ENCODE peak calls at places on chromosomes 2 and 18, in seven cellular contexts. H, X, M, V, G, T and P are unnamed samples.

GRCh38 chr2:169141713-169142352 is 72.5 kb downstream of the DHRS9 start:
- DNase-seq in H (peak; percentile 60), X (peak; percentile 78), M (peak; percentile 68), V (peak; percentile 53), G (no peak), T (no peak), P (no peak)

GRCh38 chr18:37254256-37254880 is 311.2 kb downstream of the CELF4 start:
- DNase-seq in H (peak; percentile 38), X (no peak), M (no peak), V (no peak), G (no peak), T (peak; percentile 70), P (no peak)

GRCh38 chr2:120669121-120669952 is 66.3 kb upstream of the GLI2 start:
- DNase-seq in H (peak; percentile 52), X (peak; percentile 61), M (no peak), V (peak; percentile 60), G (peak; percentile 60), T (no peak), P (no peak)

GRCh38 chr2:54052825-54053718 is 62.3 kb upstream of the ACYP2 start:
- DNase-seq in H (no peak), X (no peak), M (no peak), V (no peak), G (no peak), T (no peak), P (peak; percentile 30)

GRCh38 chr2:108971661-108972566 is 17.1 kb downstream of the EDAR start:
- DNase-seq in H (no peak), X (no peak), M (peak; percentile 82), V (no peak), G (peak; percentile 56), T (no peak), P (no peak)

GRCh38 chr18:5543036-5543671 is 643 bp downstream of the EPB41L3 start:
- DNase-seq in H (no peak), X (no peak), M (no peak), V (no peak), G (no peak), T (peak; percentile 66), P (no peak)

GRCh38 chr2:18118703-18119102 is 240.2 kb downstream of the KCNS3 start:
- DNase-seq in H (no peak), X (no peak), M (no peak), V (peak; percentile 36), G (no peak), T (no peak), P (no peak)

GRCh38 chr2:71700041-71700879 is 246.9 kb downstream of the DYSF start:
- DNase-seq in H (no peak), X (no peak), M (no peak), V (no peak), G (no peak), T (peak; percentile 41), P (no peak)

GRCh38 chr18:79439201-79440023 is 43.7 kb downstream of the NFATC1 start:
- DNase-seq in H (no peak), X (no peak), M (no peak), V (peak; percentile 6), G (no peak), T (no peak), P (no peak)

GRCh38 chr18:55633032-55633431 is 45.0 kb upstream of the TCF4 start:
- DNase-seq in H (no peak), X (no peak), M (no peak), V (no peak), G (no peak), T (no peak), P (no peak)

GRCh38 chr18:67428805-67429204 is 87.7 kb downstream of the DSEL start:
- DNase-seq in H (no peak), X (no peak), M (no peak), V (peak; percentile 82), G (no peak), T (no peak), P (no peak)

GRCh38 chr18:3440340-3440739 is 9.6 kb upstream of the TGIF1 start:
- DNase-seq in H (no peak), X (no peak), M (no peak), V (no peak), G (no peak), T (no peak), P (no peak)

GRCh38 chr18:70335892-70336726 is 47.3 kb downstream of the SOCS6 start:
- DNase-seq in H (no peak), X (no peak), M (no peak), V (no peak), G (no peak), T (no peak), P (no peak)

GRCh38 chr2:109331864-109332848 is 203.2 kb downstream of the SH3RF3 start:
- DNase-seq in H (peak; percentile 35), X (no peak), M (peak; percentile 51), V (peak; percentile 96), G (peak; percentile 85), T (no peak), P (peak; percentile 26)

GRCh38 chr18:76368976-76369375 is 126.1 kb downstream of the ZNF516 start:
- DNase-seq in H (no peak), X (no peak), M (no peak), V (no peak), G (no peak), T (no peak), P (no peak)

GRCh38 chr18:59075923-59076322 is 63.8 kb upstream of the SEC11C start:
- DNase-seq in H (no peak), X (no peak), M (no peak), V (no peak), G (no peak), T (no peak), P (no peak)

GRCh38 chr2:233690444-233690843 is 2.2 kb upstream of the UGT1A6 start:
- DNase-seq in H (no peak), X (no peak), M (no peak), V (peak; percentile 3), G (peak; percentile 23), T (no peak), P (no peak)

GRCh38 chr2:113123731-113124130 is 3.7 kb upstream of the IL1RN start:
- DNase-seq in H (no peak), X (no peak), M (no peak), V (no peak), G (no peak), T (no peak), P (no peak)

GRCh38 chr2:176056411-176056810 is 27.4 kb downstream of the EVX2 start:
- DNase-seq in H (no peak), X (no peak), M (no peak), V (no peak), G (no peak), T (no peak), P (no peak)

GRCh38 chr2:168054657-168055056 is 192.7 kb downstream of the STK39 start:
- DNase-seq in H (no peak), X (no peak), M (no peak), V (no peak), G (no peak), T (no peak), P (no peak)

DNA sequence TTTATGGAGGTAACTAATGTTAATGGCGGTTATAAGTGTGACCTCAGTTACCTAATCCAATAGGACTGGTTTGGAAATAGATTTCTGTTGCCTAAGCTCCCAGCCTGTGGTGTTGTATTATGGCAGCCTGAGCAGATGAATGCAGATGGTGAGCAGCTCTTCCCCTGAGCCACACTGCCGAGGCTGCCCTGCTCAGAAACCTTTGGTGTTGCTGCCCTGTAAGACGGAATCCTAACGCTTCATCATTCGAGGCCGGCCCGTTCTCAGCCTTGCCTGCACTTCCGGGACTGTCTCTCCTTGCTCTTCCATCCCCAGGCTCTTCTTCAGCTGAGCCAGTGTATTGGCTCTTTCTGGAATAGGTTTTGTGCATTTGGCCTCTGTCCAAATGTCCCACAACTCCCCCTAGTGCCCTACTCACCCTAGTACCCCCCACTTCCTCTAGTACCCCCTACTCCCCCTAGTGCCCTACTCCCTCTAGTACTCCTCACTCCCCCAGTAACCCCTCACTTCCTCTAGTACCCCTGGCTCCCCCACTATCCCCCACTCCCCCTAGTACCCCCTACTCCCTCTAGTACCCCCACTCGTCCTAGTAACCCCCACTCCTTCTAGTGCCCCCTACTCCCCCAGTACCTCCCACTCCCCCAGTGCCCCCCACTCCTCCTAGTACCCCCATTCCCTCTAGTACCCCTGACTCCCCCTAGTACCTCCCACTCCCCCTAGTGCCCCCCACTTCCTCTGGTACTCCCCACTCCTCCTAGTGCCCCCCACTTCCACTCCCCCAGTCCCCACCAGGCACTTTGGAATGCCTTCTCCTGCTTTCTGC is 106.0 kb upstream of the TAF1B start:
- DNase-seq in H (no peak), X (no peak), M (no peak), V (peak; percentile 50), G (no peak), T (no peak), P (no peak)
- TF ChIP-seq CTCF in H (no peak), X (no peak), M (no peak), V (peak; percentile 55), G (peak; percentile 48), T (no peak), P (peak; percentile 37)

GRCh38 chr2:236932711-236933300 is 152.9 kb upstream of the COPS8 start:
- DNase-seq in H (no peak), X (no peak), M (no peak), V (no peak), G (no peak), T (no peak), P (no peak)

GRCh38 chr2:236934166-236934565 is 151.5 kb upstream of the COPS8 start:
- DNase-seq in H (no peak), X (no peak), M (no peak), V (no peak), G (no peak), T (no peak), P (no peak)

GRCh38 chr2:236933351-236933750 is 152.3 kb upstream of the COPS8 start:
- DNase-seq in H (no peak), X (no peak), M (no peak), V (no peak), G (no peak), T (no peak), P (no peak)

DNA sequence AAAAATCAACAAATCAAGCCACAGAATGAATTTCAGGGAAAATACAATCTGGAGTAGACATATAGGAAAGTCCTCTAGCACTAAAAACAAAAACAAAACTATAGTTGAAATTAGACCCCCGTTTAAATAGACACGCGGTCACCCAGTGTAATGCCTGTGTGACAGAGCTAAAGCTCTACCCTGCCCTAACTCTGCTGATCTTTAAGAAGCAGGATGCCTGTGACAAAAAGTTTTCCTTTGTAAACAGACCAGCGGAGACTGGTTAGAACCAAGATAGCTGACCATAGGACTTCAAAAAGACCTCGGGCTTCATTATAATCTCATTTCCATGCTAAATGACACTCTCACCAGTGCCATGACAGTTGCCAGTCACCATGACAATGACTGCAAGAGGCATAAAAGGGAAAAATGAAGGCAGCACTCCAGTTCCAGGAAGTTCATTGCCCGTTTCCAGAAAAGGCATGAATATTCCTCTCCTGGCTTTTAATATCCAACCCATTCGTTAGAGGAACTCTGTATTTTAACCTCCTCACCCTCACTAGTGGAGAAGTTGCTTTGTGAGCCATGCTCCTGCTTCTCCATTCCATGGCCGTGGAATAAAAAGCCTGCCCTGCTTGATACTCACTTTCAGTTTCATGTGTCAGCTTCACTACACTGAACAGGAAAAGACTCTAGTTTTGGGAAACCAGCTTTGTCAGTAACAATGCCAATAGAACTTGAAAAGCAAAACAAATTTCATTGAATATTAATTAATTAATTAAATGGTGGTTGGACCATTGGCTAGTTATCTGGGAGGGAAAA is 157.1 kb upstream of the COPS8 start:
- DNase-seq in H (no peak), X (no peak), M (no peak), V (no peak), G (no peak), T (no peak), P (no peak)
- H3K4me3 ChIP-seq in H (no peak overlapping the region), X (no peak overlapping the region), M (peak overlapping the region; percentile 8), V (no peak overlapping the region), G (peak overlapping the region; percentile 4), T (peak overlapping the region; percentile 22), P (peak overlapping the region; percentile 13)

GRCh38 chr2:38327580-38327979 is 49.5 kb downstream of the ATL2 start:
- DNase-seq in H (no peak), X (no peak), M (no peak), V (no peak), G (no peak), T (no peak), P (no peak)
- H3K36me3 ChIP-seq in H (no peaks in the 10 kb centered on the region), X (no peaks in the 10 kb centered on the region), M (peaks cover 5% of the 10 kb centered on the region), V (no peaks in the 10 kb centered on the region), G (no peaks in the 10 kb centered on the region), T (no peaks in the 10 kb centered on the region), P (no peaks in the 10 kb centered on the region)

GRCh38 chr2:66495788-66496640 is 61.1 kb downstream of the MEIS1 start:
- DNase-seq in H (peak; percentile 75), X (peak; percentile 43), M (no peak), V (peak; percentile 96), G (peak; percentile 55), T (peak; percentile 65), P (no peak)
- TF ChIP-seq CTCF in H (peak; percentile 40), X (no peak), M (no peak), V (peak; percentile 44), G (peak; percentile 18), T (no peak), P (no peak)